ENCODE peak calls at places on chromosomes 1 and 21, in five cellular contexts. One of them, this sample, is unnamed.

GRCh38 chr21:42846221-42846620 is 33.1 kb downstream of the WDR4 start:
- DNase-seq in EL: no peak
- DNase-seq in frontal cortex: no peak
- DNase-seq in activated gamma-delta T cell treated with anti-CD3 and anti-CD28 coated beads, Interleukin-2, amount 50 U/mL, for 16 hours: no peak
- DNase-seq in stimulated activated CD8-positive, alpha-beta memory T cell treated with anti-CD3 and anti-CD28 coated beads, Interleukin-4, amount 100 ng/mL, for 24 hours: no peak
- DNase-seq in this sample: no peak

GRCh38 chr1:59445040-59445439 is 148.1 kb downstream of the FGGY start:
- DNase-seq in EL: peak
- DNase-seq in frontal cortex: no peak
- DNase-seq in activated gamma-delta T cell treated with anti-CD3 and anti-CD28 coated beads, Interleukin-2, amount 50 U/mL, for 16 hours: no peak
- DNase-seq in stimulated activated CD8-positive, alpha-beta memory T cell treated with anti-CD3 and anti-CD28 coated beads, Interleukin-4, amount 100 ng/mL, for 24 hours: no peak
- DNase-seq in this sample: no peak

GRCh38 chr1:202193614-202194327 is at the start of gene LGR6:
- DNase-seq in EL: no peak
- DNase-seq in frontal cortex: no peak
- DNase-seq in activated gamma-delta T cell treated with anti-CD3 and anti-CD28 coated beads, Interleukin-2, amount 50 U/mL, for 16 hours: no peak
- DNase-seq in stimulated activated CD8-positive, alpha-beta memory T cell treated with anti-CD3 and anti-CD28 coated beads, Interleukin-4, amount 100 ng/mL, for 24 hours: no peak
- DNase-seq in this sample: peak

GRCh38 chr1:200328379-200328778 is 81.5 kb downstream of the ZNF281 start:
- DNase-seq in EL: no peak
- DNase-seq in frontal cortex: no peak
- DNase-seq in activated gamma-delta T cell treated with anti-CD3 and anti-CD28 coated beads, Interleukin-2, amount 50 U/mL, for 16 hours: no peak
- DNase-seq in stimulated activated CD8-positive, alpha-beta memory T cell treated with anti-CD3 and anti-CD28 coated beads, Interleukin-4, amount 100 ng/mL, for 24 hours: no peak
- DNase-seq in this sample: no peak

GRCh38 chr1:200895448-200895799 is 724 bp downstream of the INAVA start:
- DNase-seq in EL: no peak
- DNase-seq in frontal cortex: no peak
- DNase-seq in activated gamma-delta T cell treated with anti-CD3 and anti-CD28 coated beads, Interleukin-2, amount 50 U/mL, for 16 hours: no peak
- DNase-seq in stimulated activated CD8-positive, alpha-beta memory T cell treated with anti-CD3 and anti-CD28 coated beads, Interleukin-4, amount 100 ng/mL, for 24 hours: no peak
- DNase-seq in this sample: no peak

GRCh38 chr1:75985827-75986226 is 53.6 kb upstream of the ASB17 start:
- DNase-seq in EL: peak
- DNase-seq in frontal cortex: no peak
- DNase-seq in activated gamma-delta T cell treated with anti-CD3 and anti-CD28 coated beads, Interleukin-2, amount 50 U/mL, for 16 hours: no peak
- DNase-seq in stimulated activated CD8-positive, alpha-beta memory T cell treated with anti-CD3 and anti-CD28 coated beads, Interleukin-4, amount 100 ng/mL, for 24 hours: no peak
- DNase-seq in this sample: no peak

GRCh38 chr1:31815307-31815645 is 546 bp downstream of the SPOCD1 start:
- DNase-seq in EL: no peak
- DNase-seq in frontal cortex: no peak
- DNase-seq in activated gamma-delta T cell treated with anti-CD3 and anti-CD28 coated beads, Interleukin-2, amount 50 U/mL, for 16 hours: no peak
- DNase-seq in stimulated activated CD8-positive, alpha-beta memory T cell treated with anti-CD3 and anti-CD28 coated beads, Interleukin-4, amount 100 ng/mL, for 24 hours: no peak
- DNase-seq in this sample: no peak

GRCh38 chr21:45327458-45328197 is 39.9 kb upstream of the POFUT2 start:
- DNase-seq in EL: no peak
- DNase-seq in frontal cortex: no peak
- DNase-seq in activated gamma-delta T cell treated with anti-CD3 and anti-CD28 coated beads, Interleukin-2, amount 50 U/mL, for 16 hours: no peak
- DNase-seq in stimulated activated CD8-positive, alpha-beta memory T cell treated with anti-CD3 and anti-CD28 coated beads, Interleukin-4, amount 100 ng/mL, for 24 hours: no peak
- DNase-seq in this sample: no peak

GRCh38 chr1:206706298-206706791 is 21.6 kb downstream of the MAPKAPK2 start:
- DNase-seq in EL: peak
- DNase-seq in frontal cortex: no peak
- DNase-seq in activated gamma-delta T cell treated with anti-CD3 and anti-CD28 coated beads, Interleukin-2, amount 50 U/mL, for 16 hours: no peak
- DNase-seq in stimulated activated CD8-positive, alpha-beta memory T cell treated with anti-CD3 and anti-CD28 coated beads, Interleukin-4, amount 100 ng/mL, for 24 hours: peak
- DNase-seq in this sample: no peak

GRCh38 chr21:34693192-34693810 is 24.5 kb downstream of the CLIC6 start:
- DNase-seq in EL: peak
- DNase-seq in frontal cortex: peak
- DNase-seq in activated gamma-delta T cell treated with anti-CD3 and anti-CD28 coated beads, Interleukin-2, amount 50 U/mL, for 16 hours: peak
- DNase-seq in stimulated activated CD8-positive, alpha-beta memory T cell treated with anti-CD3 and anti-CD28 coated beads, Interleukin-4, amount 100 ng/mL, for 24 hours: no peak
- DNase-seq in this sample: peak

GRCh38 chr1:23178931-23179330 is 10.3 kb upstream of the LUZP1 start:
- DNase-seq in EL: no peak
- DNase-seq in frontal cortex: no peak
- DNase-seq in activated gamma-delta T cell treated with anti-CD3 and anti-CD28 coated beads, Interleukin-2, amount 50 U/mL, for 16 hours: no peak
- DNase-seq in stimulated activated CD8-positive, alpha-beta memory T cell treated with anti-CD3 and anti-CD28 coated beads, Interleukin-4, amount 100 ng/mL, for 24 hours: no peak
- DNase-seq in this sample: peak

GRCh38 chr1:108316545-108316944 is 72.7 kb upstream of the NBPF4 start:
- DNase-seq in EL: peak
- DNase-seq in frontal cortex: no peak
- DNase-seq in activated gamma-delta T cell treated with anti-CD3 and anti-CD28 coated beads, Interleukin-2, amount 50 U/mL, for 16 hours: no peak
- DNase-seq in stimulated activated CD8-positive, alpha-beta memory T cell treated with anti-CD3 and anti-CD28 coated beads, Interleukin-4, amount 100 ng/mL, for 24 hours: no peak
- DNase-seq in this sample: peak

GRCh38 chr1:46719689-46720088 is 775 bp upstream of the EFCAB14 start:
- DNase-seq in EL: no peak
- DNase-seq in frontal cortex: no peak
- DNase-seq in activated gamma-delta T cell treated with anti-CD3 and anti-CD28 coated beads, Interleukin-2, amount 50 U/mL, for 16 hours: no peak
- DNase-seq in stimulated activated CD8-positive, alpha-beta memory T cell treated with anti-CD3 and anti-CD28 coated beads, Interleukin-4, amount 100 ng/mL, for 24 hours: no peak
- DNase-seq in this sample: peak

GRCh38 chr1:7495894-7496293 is 275.2 kb upstream of the VAMP3 start:
- DNase-seq in EL: no peak
- DNase-seq in frontal cortex: no peak
- DNase-seq in activated gamma-delta T cell treated with anti-CD3 and anti-CD28 coated beads, Interleukin-2, amount 50 U/mL, for 16 hours: no peak
- DNase-seq in stimulated activated CD8-positive, alpha-beta memory T cell treated with anti-CD3 and anti-CD28 coated beads, Interleukin-4, amount 100 ng/mL, for 24 hours: no peak
- DNase-seq in this sample: no peak

GRCh38 chr21:28959367-28960099 is 33.1 kb downstream of the LTN1 start:
- DNase-seq in EL: peak
- DNase-seq in frontal cortex: no peak
- DNase-seq in activated gamma-delta T cell treated with anti-CD3 and anti-CD28 coated beads, Interleukin-2, amount 50 U/mL, for 16 hours: no peak
- DNase-seq in stimulated activated CD8-positive, alpha-beta memory T cell treated with anti-CD3 and anti-CD28 coated beads, Interleukin-4, amount 100 ng/mL, for 24 hours: no peak
- DNase-seq in this sample: peak

GRCh38 chr1:94713472-94714141 is 106.5 kb upstream of the SLC44A3 start:
- DNase-seq in EL: peak
- DNase-seq in frontal cortex: no peak
- DNase-seq in activated gamma-delta T cell treated with anti-CD3 and anti-CD28 coated beads, Interleukin-2, amount 50 U/mL, for 16 hours: no peak
- DNase-seq in stimulated activated CD8-positive, alpha-beta memory T cell treated with anti-CD3 and anti-CD28 coated beads, Interleukin-4, amount 100 ng/mL, for 24 hours: no peak
- DNase-seq in this sample: no peak

GRCh38 chr1:53260631-53261247 is 22.4 kb upstream of the MAGOH start:
- DNase-seq in EL: no peak
- DNase-seq in frontal cortex: no peak
- DNase-seq in activated gamma-delta T cell treated with anti-CD3 and anti-CD28 coated beads, Interleukin-2, amount 50 U/mL, for 16 hours: no peak
- DNase-seq in stimulated activated CD8-positive, alpha-beta memory T cell treated with anti-CD3 and anti-CD28 coated beads, Interleukin-4, amount 100 ng/mL, for 24 hours: no peak
- DNase-seq in this sample: no peak

GRCh38 chr1:33985656-33986055 is 121.8 kb downstream of the HMGB4 start:
- DNase-seq in EL: no peak
- DNase-seq in frontal cortex: no peak
- DNase-seq in activated gamma-delta T cell treated with anti-CD3 and anti-CD28 coated beads, Interleukin-2, amount 50 U/mL, for 16 hours: no peak
- DNase-seq in stimulated activated CD8-positive, alpha-beta memory T cell treated with anti-CD3 and anti-CD28 coated beads, Interleukin-4, amount 100 ng/mL, for 24 hours: no peak
- DNase-seq in this sample: no peak

GRCh38 chr1:198197285-198197684 is 40.5 kb downstream of the NEK7 start:
- DNase-seq in EL: no peak
- DNase-seq in frontal cortex: no peak
- DNase-seq in activated gamma-delta T cell treated with anti-CD3 and anti-CD28 coated beads, Interleukin-2, amount 50 U/mL, for 16 hours: no peak
- DNase-seq in stimulated activated CD8-positive, alpha-beta memory T cell treated with anti-CD3 and anti-CD28 coated beads, Interleukin-4, amount 100 ng/mL, for 24 hours: no peak
- DNase-seq in this sample: no peak

GRCh38 chr1:66556161-66556611 is 22.2 kb downstream of the SGIP1 start:
- DNase-seq in EL: no peak
- DNase-seq in frontal cortex: no peak
- DNase-seq in activated gamma-delta T cell treated with anti-CD3 and anti-CD28 coated beads, Interleukin-2, amount 50 U/mL, for 16 hours: no peak
- DNase-seq in stimulated activated CD8-positive, alpha-beta memory T cell treated with anti-CD3 and anti-CD28 coated beads, Interleukin-4, amount 100 ng/mL, for 24 hours: no peak
- DNase-seq in this sample: no peak

GRCh38 chr1:154866995-154867795 is 2.9 kb downstream of the KCNN3 start:
- DNase-seq in EL: peak
- DNase-seq in frontal cortex: peak
- DNase-seq in activated gamma-delta T cell treated with anti-CD3 and anti-CD28 coated beads, Interleukin-2, amount 50 U/mL, for 16 hours: no peak
- DNase-seq in stimulated activated CD8-positive, alpha-beta memory T cell treated with anti-CD3 and anti-CD28 coated beads, Interleukin-4, amount 100 ng/mL, for 24 hours: no peak
- DNase-seq in this sample: peak

GRCh38 chr1:91732291-91732953 is 153.5 kb downstream of the TGFBR3 start:
- DNase-seq in EL: peak
- DNase-seq in frontal cortex: no peak
- DNase-seq in activated gamma-delta T cell treated with anti-CD3 and anti-CD28 coated beads, Interleukin-2, amount 50 U/mL, for 16 hours: no peak
- DNase-seq in stimulated activated CD8-positive, alpha-beta memory T cell treated with anti-CD3 and anti-CD28 coated beads, Interleukin-4, amount 100 ng/mL, for 24 hours: peak
- DNase-seq in this sample: no peak

GRCh38 chr1:202834771-202835547 is 24.2 kb downstream of the PCAT6 start:
- DNase-seq in EL: no peak
- DNase-seq in frontal cortex: peak
- DNase-seq in activated gamma-delta T cell treated with anti-CD3 and anti-CD28 coated beads, Interleukin-2, amount 50 U/mL, for 16 hours: no peak
- DNase-seq in stimulated activated CD8-positive, alpha-beta memory T cell treated with anti-CD3 and anti-CD28 coated beads, Interleukin-4, amount 100 ng/mL, for 24 hours: no peak
- DNase-seq in this sample: no peak

GRCh38 chr1:166700696-166701095 is 138.6 kb upstream of the POGK start:
- DNase-seq in EL: no peak
- DNase-seq in frontal cortex: no peak
- DNase-seq in activated gamma-delta T cell treated with anti-CD3 and anti-CD28 coated beads, Interleukin-2, amount 50 U/mL, for 16 hours: no peak
- DNase-seq in stimulated activated CD8-positive, alpha-beta memory T cell treated with anti-CD3 and anti-CD28 coated beads, Interleukin-4, amount 100 ng/mL, for 24 hours: no peak
- DNase-seq in this sample: no peak